ENCODE peak calls at places on chromosomes 3 and 15, in five cellular contexts. W is tibial nerve, X is aorta, D is body of pancreas, Q is MM.1S. C is an unnamed sample.

GRCh38 chr3:115720988-115721387 is 97.7 kb downstream of the GAP43 start:
- DNase-seq in W (no peak), D (no peak), X (no peak), Q (no peak), C (no peak)

GRCh38 chr3:158679547-158680000 is 7.1 kb upstream of the LXN start:
- DNase-seq in X (no peak), W (no peak), D (no peak), Q (no peak), C (no peak)

GRCh38 chr3:172068977-172069376 is 29.6 kb downstream of the FNDC3B start:
- DNase-seq in X (no peak), W (no peak), Q (no peak), D (no peak), C (no peak)

GRCh38 chr15:48825075-48825474 is 14.2 kb upstream of the CEP152 start:
- DNase-seq in D (no peak), W (no peak), X (no peak), Q (no peak), C (no peak)

GRCh38 chr3:150874666-150875219 is 30.5 kb downstream of the MINDY4B start:
- DNase-seq in D (no peak), W (no peak), X (no peak), Q (no peak), C (no peak)

GRCh38 chr3:42340466-42340865 is 69.9 kb downstream of the LYZL4 start:
- DNase-seq in D (no peak), Q (no peak), X (no peak), W (no peak), C (no peak)

GRCh38 chr3:170244566-170244965 is 22.3 kb downstream of the PRKCI start:
- DNase-seq in W (no peak), X (no peak), D (no peak), Q (no peak), C (no peak)

GRCh38 chr15:85702321-85703230 is 92.1 kb downstream of the KLHL25 start:
- DNase-seq in X (no peak), Q (no peak), D (no peak), W (no peak), C (no peak)

GRCh38 chr3:126612464-126613205 is 42.3 kb downstream of the TXNRD3 start:
- DNase-seq in Q (no peak), D (no peak), W (no peak), X (no peak), C (no peak)

GRCh38 chr3:177973241-177973840 is 562.9 kb upstream of the KCNMB2 start:
- DNase-seq in X (no peak), D (no peak), W (no peak), Q (no peak), C (no peak)

GRCh38 chr3:44509393-44509921 is 32.0 kb upstream of the ZNF445 start:
- DNase-seq in W (no peak), Q (no peak), D (no peak), X (no peak), C (no peak)

GRCh38 chr15:80202016-80202315 is 49.2 kb downstream of the FAH start:
- DNase-seq in W (no peak), Q (no peak), D (no peak), X (no peak), C (no peak)

GRCh38 chr15:67818464-67818863 is 6.8 kb upstream of the SKOR1 start:
- DNase-seq in D (no peak), Q (no peak), W (no peak), X (peak), C (no peak)

GRCh38 chr3:31196881-31197364 is 302.5 kb upstream of the GADL1 start:
- DNase-seq in Q (no peak), W (peak), D (no peak), X (peak), C (no peak)

GRCh38 chr3:158470944-158471638 is 99.9 kb upstream of the MLF1 start:
- DNase-seq in D (no peak), Q (no peak), X (no peak), W (no peak), C (no peak)

GRCh38 chr3:188209740-188210139 is 55.8 kb downstream of the LPP start:
- DNase-seq in Q (no peak), X (no peak), D (no peak), W (no peak), C (no peak)

GRCh38 chr3:24505678-24506560 is 11.3 kb upstream of the THRB start:
- DNase-seq in X (no peak), D (no peak), Q (no peak), W (no peak), C (no peak)

GRCh38 chr3:114446605-114447004 is 152.8 kb downstream of the TIGIT start:
- DNase-seq in X (no peak), D (no peak), Q (no peak), W (no peak), C (no peak)

GRCh38 chr15:85100186-85100937 is 118.7 kb downstream of the PDE8A start:
- DNase-seq in Q (peak), X (no peak), D (no peak), W (no peak), C (no peak)

GRCh38 chr3:106438916-106439315 is 570.1 kb upstream of the CBLB start:
- DNase-seq in X (no peak), W (no peak), Q (no peak), D (no peak), C (no peak)

GRCh38 chr15:92709064-92709463 is 53.5 kb upstream of the FAM174B start:
- DNase-seq in Q (no peak), W (no peak), X (no peak), D (no peak), C (no peak)
- H3K27ac ChIP-seq in Q (no peak), W (no peak), X (no peak), D (no peak), C (no peak)

GRCh38 chr3:185153861-185154629 is 1.2 kb upstream of the C3orf70 start:
- DNase-seq in D (no peak), Q (no peak), X (no peak), W (no peak), C (peak)
- H3K27ac ChIP-seq in D (no peak), Q (no peak), X (no peak), W (peak), C (peak)

DNA sequence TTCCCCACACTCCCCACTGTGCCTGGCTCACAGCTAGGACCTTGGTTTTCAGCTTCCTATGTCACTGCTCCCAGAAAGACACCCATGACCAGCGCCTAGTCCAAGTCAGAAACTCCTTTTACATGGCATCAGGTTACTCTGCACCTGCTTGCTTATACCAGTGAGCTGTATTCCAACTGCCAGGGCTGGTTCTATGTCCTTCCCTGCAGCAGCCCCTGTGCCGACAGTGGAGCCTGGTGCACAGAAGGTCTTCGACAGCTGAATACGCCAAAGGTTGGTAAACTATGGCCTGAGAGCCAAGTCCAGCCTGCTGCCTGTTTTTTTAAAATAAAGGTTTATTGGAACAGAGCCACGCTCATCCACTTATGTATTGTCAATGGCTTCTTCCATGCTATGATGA is 102.5 kb downstream of the IQSEC1 start:
- DNase-seq in X (no peak), W (no peak), D (no peak), Q (no peak), C (no peak)
- H3K27ac ChIP-seq in X (no peak), W (no peak), D (no peak), Q (no peak), C (no peak)

GRCh38 chr15:63022181-63022580 is 20.4 kb upstream of the TPM1 start:
- DNase-seq in X (no peak), D (no peak), Q (no peak), W (no peak), C (no peak)
- H3K27ac ChIP-seq in X (no peak), D (no peak), Q (no peak), W (no peak), C (no peak)

GRCh38 chr3:45991341-45991740 is 4.3 kb downstream of the FYCO1 start:
- DNase-seq in Q (no peak), D (no peak), W (no peak), X (no peak), C (no peak)

GRCh38 chr3:45992133-45992729 is 3.4 kb downstream of the FYCO1 start:
- DNase-seq in W (no peak), D (no peak), Q (no peak), X (peak), C (no peak)

GRCh38 chr3:45994661-45995369 is 809 bp downstream of the FYCO1 start:
- DNase-seq in W (no peak), D (peak), X (no peak), Q (no peak), C (no peak)

GRCh38 chr3:45993421-45994027 is 2.1 kb downstream of the FYCO1 start:
- DNase-seq in D (no peak), W (no peak), Q (no peak), X (no peak), C (no peak)

DNA sequence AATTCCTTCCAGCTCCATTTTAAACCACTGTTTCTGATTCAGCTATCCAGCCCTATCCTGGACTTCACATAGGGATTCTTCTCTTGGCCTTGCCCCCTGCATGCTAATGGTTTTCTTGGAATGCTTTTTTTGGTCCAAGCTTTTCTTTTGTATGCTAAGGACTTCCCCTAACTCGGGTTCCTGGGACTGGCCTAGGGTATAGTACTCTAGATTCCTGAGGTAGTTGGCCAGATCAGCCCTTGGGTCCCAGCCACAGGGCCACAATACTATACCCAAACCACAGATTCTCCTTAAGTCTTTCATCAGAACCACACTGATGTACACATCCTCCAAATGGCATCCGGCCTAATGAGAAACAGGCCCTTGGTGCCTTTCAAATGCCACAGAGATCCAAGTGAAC is 2.8 kb downstream of the FYCO1 start:
- DNase-seq in Q (no peak), W (no peak), D (no peak), X (no peak), C (no peak)
- H3K27ac ChIP-seq in Q (no peak), W (peak), D (no peak), X (peak), C (no peak)

GRCh38 chr15:66425837-66426236 is 39.1 kb downstream of the MAP2K1 start:
- DNase-seq in D (no peak), W (no peak), Q (no peak), X (no peak), C (no peak)
- H3K27ac ChIP-seq in D (no peak), W (no peak), Q (no peak), X (no peak), C (no peak)

GRCh38 chr3:149783576-149783975 is 8.8 kb downstream of the ANKUB1 start:
- DNase-seq in D (no peak), X (no peak), Q (no peak), W (no peak), C (no peak)

GRCh38 chr3:149776170-149776569 is 16.2 kb downstream of the ANKUB1 start:
- DNase-seq in Q (no peak), D (no peak), W (no peak), X (no peak), C (no peak)

GRCh38 chr3:149777414-149778214 is 14.7 kb downstream of the ANKUB1 start:
- DNase-seq in W (no peak), X (no peak), D (no peak), Q (no peak), C (no peak)

GRCh38 chr3:149784064-149784704 is 8.2 kb downstream of the ANKUB1 start:
- DNase-seq in Q (no peak), X (no peak), W (no peak), D (no peak), C (no peak)

GRCh38 chr3:149781216-149781615 is 11.1 kb downstream of the ANKUB1 start:
- DNase-seq in D (peak), X (no peak), W (no peak), Q (peak), C (no peak)
- H3K27ac ChIP-seq in D (no peak), X (no peak), W (no peak), Q (peak), C (no peak)